ENCODE peak calls at places on chromosomes 1 and 21, in five cellular contexts. K, B, H, V and Z are unnamed samples.

GRCh38 chr1:41709873-41710272 is 208.8 kb downstream of the HIVEP3 start:
- DNase-seq in H (no peak), V (no peak), B (no peak), K (no peak), Z (no peak)

GRCh38 chr1:93617670-93618488 is 63.8 kb downstream of the BCAR3 start:
- DNase-seq in H (no peak), B (peak; percentile 33), K (no peak), V (no peak), Z (no peak)

GRCh38 chr1:41492341-41492848 is 7.9 kb upstream of the EDN2 start:
- DNase-seq in K (peak; percentile 53), V (peak; percentile 79), H (peak; percentile 48), B (peak; percentile 43), Z (peak; percentile 34)

GRCh38 chr1:88079036-88079435 is 605.0 kb upstream of the PKN2 start:
- DNase-seq in K (peak; percentile 31), V (peak; percentile 85), B (peak; percentile 74), H (no peak), Z (peak; percentile 8)

GRCh38 chr1:150280138-150280707 is 2.1 kb upstream of the CIART start:
- DNase-seq in K (no peak), B (no peak), V (peak; percentile 7), H (no peak), Z (no peak)

GRCh38 chr21:43726686-43727570 is 8.0 kb downstream of the PDXK start:
- DNase-seq in B (no peak), V (no peak), H (no peak), K (no peak), Z (no peak)

GRCh38 chr1:64092851-64093371 is 110.5 kb upstream of the UBE2U start:
- DNase-seq in H (no peak), B (no peak), K (no peak), V (no peak), Z (no peak)

GRCh38 chr1:218384576-218384975 is 39.4 kb downstream of the TGFB2 start:
- DNase-seq in K (peak; percentile 84), V (no peak), H (no peak), B (no peak), Z (peak; percentile 66)

GRCh38 chr1:37085393-37085792 is 51.1 kb upstream of the GRIK3 start:
- DNase-seq in H (no peak), B (peak; percentile 56), K (no peak), V (peak; percentile 70), Z (no peak)

DNA sequence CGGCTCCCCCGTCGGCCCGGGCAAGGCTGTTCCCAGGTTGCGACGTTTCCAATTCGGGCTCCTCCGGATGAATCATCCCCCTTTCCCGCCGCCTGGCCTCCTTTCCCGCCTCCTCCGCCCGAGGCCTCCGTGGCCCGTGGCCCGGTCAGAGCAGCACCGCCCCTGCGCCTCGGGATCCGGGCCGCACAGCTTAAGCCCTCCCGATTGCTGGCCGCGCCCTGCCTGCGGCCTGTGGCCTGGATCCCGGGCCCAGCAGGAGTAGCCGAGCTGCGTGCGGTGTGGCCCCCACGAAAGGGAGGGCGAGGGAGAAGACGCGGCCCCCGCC is 1.1 kb downstream of the TMEM200B start:
- DNase-seq in H (no peak), V (peak; percentile 53), B (peak; percentile 70), K (peak; percentile 82), Z (peak; percentile 96)
- TF ChIP-seq EZH2 in H (no peak), V (no peak), B (peak; percentile 94), K (no peak), Z (no peak)

DNA sequence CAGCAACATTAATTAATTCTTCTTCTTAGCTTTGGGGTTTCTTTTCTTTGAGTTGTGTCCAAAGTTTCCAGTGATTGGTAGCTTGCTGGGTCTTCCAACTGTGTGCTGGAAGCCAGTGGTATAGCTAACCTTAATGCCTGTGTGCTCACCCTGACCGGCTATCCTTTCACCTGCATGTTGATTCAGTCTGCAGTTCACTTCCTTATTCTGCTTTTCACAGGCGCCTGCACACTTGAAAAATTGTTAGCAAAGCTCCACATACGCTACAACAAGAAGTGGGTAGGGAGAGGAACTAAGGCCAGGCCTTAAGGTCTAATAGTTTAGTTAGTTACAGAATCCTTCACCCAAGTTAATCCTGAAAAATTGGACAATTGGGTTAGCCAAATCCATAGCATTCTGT is 35.7 kb downstream of the NCF2 start:
- DNase-seq in K (no peak), H (no peak), V (no peak), B (no peak), Z (no peak)
- H3F3A ChIP-seq in K (no peaks in the 10 kb centered on the region), H (no peaks in the 10 kb centered on the region), V (no peaks in the 10 kb centered on the region), B (no peaks in the 10 kb centered on the region), Z (no peaks in the 10 kb centered on the region)

GRCh38 chr1:113369040-113369439 is 21.3 kb upstream of the MAGI3 start:
- DNase-seq in B (no peak), H (no peak), K (no peak), V (no peak), Z (no peak)

GRCh38 chr1:113369715-113370114 is 20.6 kb upstream of the MAGI3 start:
- DNase-seq in H (no peak), K (no peak), V (no peak), B (no peak), Z (no peak)

DNA sequence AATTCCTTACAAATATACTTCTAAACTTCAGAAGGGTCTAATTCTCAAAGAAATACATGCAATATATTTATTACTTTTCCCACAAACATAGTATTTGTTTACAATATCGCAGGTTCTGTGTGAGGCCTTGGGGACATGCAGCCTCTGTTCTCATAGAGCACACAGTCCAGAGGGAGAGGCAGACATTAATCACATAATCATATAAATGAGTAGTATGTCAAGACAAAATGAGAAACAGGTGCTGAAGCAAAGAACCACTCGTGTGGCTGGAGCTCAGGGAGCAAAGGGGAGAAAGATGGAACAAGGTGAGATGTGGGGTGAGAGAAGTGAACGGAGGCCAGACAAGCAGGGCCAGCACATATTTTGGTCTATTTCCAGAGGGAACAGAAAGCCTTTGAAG is 26.4 kb upstream of the MAGI3 start:
- DNase-seq in K (no peak), H (no peak), B (no peak), V (no peak), Z (no peak)
- TF ChIP-seq EZH2phosphoT487 in K (no peak), H (no peak), B (no peak), V (no peak), Z (no peak)

DNA sequence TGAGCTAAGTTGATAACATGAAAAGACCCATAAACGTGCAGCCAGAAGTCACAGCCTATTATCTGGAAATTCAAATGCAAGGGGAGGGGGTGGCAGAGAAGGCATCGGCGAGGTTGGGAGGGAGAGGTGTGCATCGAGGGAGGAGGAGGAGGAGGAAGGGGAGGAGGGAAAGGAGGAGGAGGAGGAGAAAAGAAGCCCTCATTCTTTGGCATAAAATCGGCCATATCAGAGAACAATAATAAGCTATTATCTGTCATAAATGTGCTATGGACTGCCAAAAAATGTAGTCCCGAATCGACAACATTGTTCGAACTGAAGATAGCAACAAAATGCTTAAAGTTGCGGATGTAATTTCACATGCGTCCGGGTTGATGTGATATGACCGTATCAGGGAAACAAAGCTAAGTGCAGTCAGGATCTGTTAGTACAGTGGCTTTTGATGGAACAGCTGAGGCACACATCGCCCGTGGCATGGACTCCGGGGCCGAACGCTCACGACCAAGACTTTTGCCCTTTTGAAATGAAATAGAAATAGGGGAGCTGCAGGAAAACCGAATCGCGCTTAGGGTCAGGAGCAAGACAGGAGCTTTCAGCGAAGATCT is 11.7 kb upstream of the BARHL2 start:
- DNase-seq in H (no peak), K (no peak), V (peak; percentile 41), B (no peak), Z (no peak)
- TF ChIP-seq EZH2 in H (no peak), K (no peak), V (no peak), B (peak; percentile 38), Z (peak; percentile 60)

GRCh38 chr1:30734106-30734505 is 10.7 kb upstream of the MATN1 start:
- DNase-seq in B (no peak), H (no peak), K (no peak), V (no peak), Z (no peak)
- H3F3A ChIP-seq in B (no peaks in the 10 kb centered on the region), H (peaks cover 39% of the 10 kb centered on the region), K (no peaks in the 10 kb centered on the region), V (no peaks in the 10 kb centered on the region), Z (no peaks in the 10 kb centered on the region)

DNA sequence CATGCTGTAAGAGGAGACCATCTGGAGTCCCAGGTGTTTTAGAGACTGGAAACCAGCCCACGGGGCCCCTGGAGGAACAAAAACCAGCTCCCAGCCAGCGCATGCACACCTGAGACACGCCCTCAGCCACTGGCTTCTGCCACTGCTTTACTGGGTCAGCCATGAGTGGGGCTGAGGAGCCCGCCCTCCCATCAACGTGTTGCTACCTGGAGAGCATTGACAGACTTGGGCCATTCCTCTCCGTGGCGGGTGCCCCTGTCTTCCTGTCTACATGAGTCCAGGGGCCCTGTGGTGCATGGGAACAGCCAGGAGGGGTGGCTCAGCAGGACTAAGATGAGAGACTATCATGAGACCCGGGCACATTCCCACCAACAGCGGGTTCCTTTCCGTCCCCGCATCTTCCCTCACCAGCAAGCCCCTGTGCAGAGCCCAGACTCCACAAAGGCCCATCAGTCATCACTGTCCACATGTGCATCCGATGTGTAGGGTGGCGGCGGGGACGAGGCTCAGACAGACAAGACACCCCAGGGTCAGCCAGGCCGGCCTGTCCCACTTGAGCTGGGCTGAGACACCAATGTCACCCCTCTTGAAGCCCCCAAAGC is 45.4 kb upstream of the POFUT2 start:
- DNase-seq in H (no peak), K (no peak), B (no peak), V (no peak), Z (no peak)
- TF ChIP-seq EZH2phosphoT487 in H (no peak), K (no peak), B (no peak), V (no peak), Z (no peak)

GRCh38 chr1:9410737-9411297 is 118.1 kb downstream of the SPSB1 start:
- DNase-seq in V (peak; percentile 25), H (peak; percentile 36), K (no peak), B (peak; percentile 29), Z (peak; percentile 38)
- TF ChIP-seq EZH2 in V (no peak), H (no peak), K (no peak), B (no peak), Z (no peak)

GRCh38 chr1:75795703-75796193 is 934 bp upstream of the MSH4 start:
- DNase-seq in B (no peak), K (no peak), H (no peak), V (no peak), Z (no peak)
- H3F3A ChIP-seq in B (peaks cover 59% of the 10 kb centered on the region), K (peaks cover 18% of the 10 kb centered on the region), H (peaks cover 82% of the 10 kb centered on the region), V (peaks cover 40% of the 10 kb centered on the region), Z (peaks cover 79% of the 10 kb centered on the region)